ENCODE peak calls at places on chromosomes 12 and 14, in ten cellular contexts. One of them, this sample, is unnamed.

GRCh38 chr14:36667679-36668078 is 6.0 kb downstream of the PAX9 start:
- DNase-seq in choroid plexus epithelial cell: no peak
- DNase-seq in PC-9: no peak
- DNase-seq in foreskin fibroblast: no peak
- DNase-seq in A549: no peak
- DNase-seq in Peyer's patch: no peak
- DNase-seq in HFF-Myc: no peak
- DNase-seq in body of pancreas: no peak
- DNase-seq in mesothelial cell of epicardium: no peak
- DNase-seq in HFFc6: no peak
- DNase-seq in this sample: no peak

GRCh38 chr12:53344824-53345485 is 8.8 kb upstream of the SP7 start:
- DNase-seq in choroid plexus epithelial cell: peak; percentile 81
- DNase-seq in PC-9: no peak
- DNase-seq in foreskin fibroblast: peak; percentile 91
- DNase-seq in A549: peak; percentile 76
- DNase-seq in Peyer's patch: peak; percentile 86
- DNase-seq in HFF-Myc: no peak
- DNase-seq in body of pancreas: peak; percentile 75
- DNase-seq in mesothelial cell of epicardium: peak; percentile 38
- DNase-seq in HFFc6: peak; percentile 37
- DNase-seq in this sample: peak; percentile 61

GRCh38 chr14:76844223-76844622 is 18.0 kb downstream of the LRRC74A start:
- DNase-seq in choroid plexus epithelial cell: peak; percentile 44
- DNase-seq in PC-9: no peak
- DNase-seq in foreskin fibroblast: peak; percentile 24
- DNase-seq in A549: peak; percentile 53
- DNase-seq in Peyer's patch: peak; percentile 55
- DNase-seq in HFF-Myc: peak; percentile 14
- DNase-seq in body of pancreas: peak; percentile 79
- DNase-seq in mesothelial cell of epicardium: no peak
- DNase-seq in HFFc6: no peak
- DNase-seq in this sample: no peak

GRCh38 chr12:94963649-94964048 is 39.8 kb downstream of the NDUFA12 start:
- DNase-seq in choroid plexus epithelial cell: no peak
- DNase-seq in PC-9: no peak
- DNase-seq in foreskin fibroblast: no peak
- DNase-seq in A549: no peak
- DNase-seq in Peyer's patch: no peak
- DNase-seq in HFF-Myc: no peak
- DNase-seq in body of pancreas: no peak
- DNase-seq in mesothelial cell of epicardium: no peak
- DNase-seq in HFFc6: no peak
- DNase-seq in this sample: no peak

GRCh38 chr12:2034633-2035420 is 18.0 kb upstream of the CACNA1C start:
- DNase-seq in choroid plexus epithelial cell: peak; percentile 78
- DNase-seq in PC-9: no peak
- DNase-seq in foreskin fibroblast: peak; percentile 93
- DNase-seq in A549: peak; percentile 83
- DNase-seq in Peyer's patch: peak; percentile 94
- DNase-seq in HFF-Myc: no peak
- DNase-seq in body of pancreas: peak; percentile 90
- DNase-seq in mesothelial cell of epicardium: peak; percentile 88
- DNase-seq in HFFc6: peak; percentile 55
- DNase-seq in this sample: peak; percentile 79

GRCh38 chr12:59660921-59661597 is 65.2 kb downstream of the SLC16A7 start:
- DNase-seq in choroid plexus epithelial cell: no peak
- DNase-seq in PC-9: no peak
- DNase-seq in foreskin fibroblast: no peak
- DNase-seq in A549: no peak
- DNase-seq in Peyer's patch: no peak
- DNase-seq in HFF-Myc: no peak
- DNase-seq in body of pancreas: no peak
- DNase-seq in mesothelial cell of epicardium: no peak
- DNase-seq in HFFc6: no peak
- DNase-seq in this sample: no peak

GRCh38 chr14:24367506-24368214 is at the start of gene NFATC4:
- DNase-seq in choroid plexus epithelial cell: peak; percentile 97
- DNase-seq in PC-9: peak; percentile 66
- DNase-seq in foreskin fibroblast: peak; percentile 97
- DNase-seq in A549: peak; percentile 61
- DNase-seq in Peyer's patch: peak; percentile 85
- DNase-seq in HFF-Myc: peak; percentile 96
- DNase-seq in body of pancreas: peak; percentile 62
- DNase-seq in mesothelial cell of epicardium: peak; percentile 64
- DNase-seq in HFFc6: peak; percentile 87
- DNase-seq in this sample: no peak

GRCh38 chr12:25434493-25434892 is 118.6 kb downstream of the LMNTD1 start:
- DNase-seq in choroid plexus epithelial cell: no peak
- DNase-seq in PC-9: no peak
- DNase-seq in foreskin fibroblast: no peak
- DNase-seq in A549: peak; percentile 16
- DNase-seq in Peyer's patch: no peak
- DNase-seq in HFF-Myc: no peak
- DNase-seq in body of pancreas: no peak
- DNase-seq in mesothelial cell of epicardium: no peak
- DNase-seq in HFFc6: no peak
- DNase-seq in this sample: no peak

GRCh38 chr14:100618763-100619320 is 31.6 kb upstream of the BEGAIN start:
- DNase-seq in choroid plexus epithelial cell: no peak
- DNase-seq in PC-9: no peak
- DNase-seq in foreskin fibroblast: no peak
- DNase-seq in A549: no peak
- DNase-seq in Peyer's patch: peak; percentile 28
- DNase-seq in HFF-Myc: no peak
- DNase-seq in body of pancreas: peak; percentile 12
- DNase-seq in mesothelial cell of epicardium: no peak
- DNase-seq in HFFc6: no peak
- DNase-seq in this sample: no peak

GRCh38 chr14:56135668-56136067 is 17.5 kb downstream of the PELI2 start:
- DNase-seq in choroid plexus epithelial cell: no peak
- DNase-seq in PC-9: no peak
- DNase-seq in foreskin fibroblast: no peak
- DNase-seq in A549: no peak
- DNase-seq in Peyer's patch: no peak
- DNase-seq in HFF-Myc: no peak
- DNase-seq in body of pancreas: no peak
- DNase-seq in mesothelial cell of epicardium: no peak
- DNase-seq in HFFc6: no peak
- DNase-seq in this sample: no peak

DNA sequence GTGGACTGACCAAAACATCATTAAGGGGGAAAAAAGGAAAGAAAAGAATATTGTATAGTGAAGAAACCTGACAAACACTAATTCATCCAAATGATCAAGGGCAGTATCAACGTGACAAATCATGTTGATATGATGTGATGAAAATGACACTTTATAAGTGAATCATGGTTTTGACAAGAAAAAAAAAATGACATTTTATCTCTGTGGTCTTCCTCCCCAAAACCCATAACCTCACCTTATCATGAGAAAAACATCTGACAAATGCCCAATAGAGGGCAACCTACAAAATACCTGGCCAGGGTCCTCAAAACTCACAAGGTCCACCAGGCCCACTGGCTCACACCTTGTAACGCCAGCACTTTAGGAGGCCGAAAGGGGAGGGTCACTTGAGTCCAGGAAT is 13.8 kb downstream of the TMED10 start:
- DNase-seq in choroid plexus epithelial cell: no peak
- DNase-seq in PC-9: no peak
- DNase-seq in foreskin fibroblast: no peak
- DNase-seq in A549: no peak
- DNase-seq in Peyer's patch: no peak
- DNase-seq in HFF-Myc: no peak
- DNase-seq in body of pancreas: no peak
- DNase-seq in mesothelial cell of epicardium: no peak
- DNase-seq in HFFc6: no peak
- DNase-seq in this sample: no peak
- TF ChIP-seq CTCF in choroid plexus epithelial cell: peak; percentile 13
- TF ChIP-seq CTCF in PC-9: peak; percentile 49
- TF ChIP-seq CTCF in foreskin fibroblast: no peak
- TF ChIP-seq CTCF in A549: peak; percentile 10
- TF ChIP-seq CTCF in Peyer's patch: no peak
- TF ChIP-seq CTCF in HFF-Myc: no peak
- TF ChIP-seq CTCF in body of pancreas: no peak
- TF ChIP-seq CTCF in mesothelial cell of epicardium: no peak
- TF ChIP-seq CTCF in HFFc6: peak; percentile 14
- TF ChIP-seq CTCF in this sample: no peak

GRCh38 chr12:56117778-56118687 is at the start of gene ZC3H10:
- DNase-seq in choroid plexus epithelial cell: peak; percentile 100
- DNase-seq in PC-9: peak; percentile 99
- DNase-seq in foreskin fibroblast: peak; percentile 100
- DNase-seq in A549: peak; percentile 100
- DNase-seq in Peyer's patch: peak; percentile 99
- DNase-seq in HFF-Myc: peak; percentile 99
- DNase-seq in body of pancreas: peak; percentile 98
- DNase-seq in mesothelial cell of epicardium: peak; percentile 87
- DNase-seq in HFFc6: peak; percentile 100
- DNase-seq in this sample: peak; percentile 89
- TF ChIP-seq CTCF in choroid plexus epithelial cell: peak; percentile 58
- TF ChIP-seq CTCF in PC-9: peak; percentile 29
- TF ChIP-seq CTCF in foreskin fibroblast: peak; percentile 62
- TF ChIP-seq CTCF in A549: peak; percentile 36
- TF ChIP-seq CTCF in Peyer's patch: peak; percentile 55
- TF ChIP-seq CTCF in HFF-Myc: peak; percentile 47
- TF ChIP-seq CTCF in body of pancreas: peak; percentile 39
- TF ChIP-seq CTCF in mesothelial cell of epicardium: peak; percentile 32
- TF ChIP-seq CTCF in HFFc6: peak; percentile 73
- TF ChIP-seq CTCF in this sample: no peak

GRCh38 chr14:96053236-96053599 is 14.1 kb downstream of the C14orf132 start:
- DNase-seq in choroid plexus epithelial cell: no peak
- DNase-seq in PC-9: no peak
- DNase-seq in foreskin fibroblast: no peak
- DNase-seq in A549: no peak
- DNase-seq in Peyer's patch: no peak
- DNase-seq in HFF-Myc: no peak
- DNase-seq in body of pancreas: no peak
- DNase-seq in mesothelial cell of epicardium: no peak
- DNase-seq in HFFc6: no peak
- DNase-seq in this sample: no peak

GRCh38 chr14:96051231-96051630 is 12.1 kb downstream of the C14orf132 start:
- DNase-seq in choroid plexus epithelial cell: no peak
- DNase-seq in PC-9: no peak
- DNase-seq in foreskin fibroblast: no peak
- DNase-seq in A549: no peak
- DNase-seq in Peyer's patch: no peak
- DNase-seq in HFF-Myc: no peak
- DNase-seq in body of pancreas: no peak
- DNase-seq in mesothelial cell of epicardium: no peak
- DNase-seq in HFFc6: no peak
- DNase-seq in this sample: no peak

GRCh38 chr14:96053600-96054381 is 14.6 kb downstream of the C14orf132 start:
- DNase-seq in choroid plexus epithelial cell: peak; percentile 98
- DNase-seq in PC-9: peak; percentile 38
- DNase-seq in foreskin fibroblast: peak; percentile 97
- DNase-seq in A549: peak; percentile 24
- DNase-seq in Peyer's patch: peak; percentile 62
- DNase-seq in HFF-Myc: peak; percentile 79
- DNase-seq in body of pancreas: no peak
- DNase-seq in mesothelial cell of epicardium: no peak
- DNase-seq in HFFc6: peak; percentile 98
- DNase-seq in this sample: no peak

GRCh38 chr14:96052541-96053105 is 13.5 kb downstream of the C14orf132 start:
- DNase-seq in choroid plexus epithelial cell: no peak
- DNase-seq in PC-9: no peak
- DNase-seq in foreskin fibroblast: peak; percentile 39
- DNase-seq in A549: no peak
- DNase-seq in Peyer's patch: no peak
- DNase-seq in HFF-Myc: no peak
- DNase-seq in body of pancreas: no peak
- DNase-seq in mesothelial cell of epicardium: no peak
- DNase-seq in HFFc6: peak; percentile 47
- DNase-seq in this sample: no peak

DNA sequence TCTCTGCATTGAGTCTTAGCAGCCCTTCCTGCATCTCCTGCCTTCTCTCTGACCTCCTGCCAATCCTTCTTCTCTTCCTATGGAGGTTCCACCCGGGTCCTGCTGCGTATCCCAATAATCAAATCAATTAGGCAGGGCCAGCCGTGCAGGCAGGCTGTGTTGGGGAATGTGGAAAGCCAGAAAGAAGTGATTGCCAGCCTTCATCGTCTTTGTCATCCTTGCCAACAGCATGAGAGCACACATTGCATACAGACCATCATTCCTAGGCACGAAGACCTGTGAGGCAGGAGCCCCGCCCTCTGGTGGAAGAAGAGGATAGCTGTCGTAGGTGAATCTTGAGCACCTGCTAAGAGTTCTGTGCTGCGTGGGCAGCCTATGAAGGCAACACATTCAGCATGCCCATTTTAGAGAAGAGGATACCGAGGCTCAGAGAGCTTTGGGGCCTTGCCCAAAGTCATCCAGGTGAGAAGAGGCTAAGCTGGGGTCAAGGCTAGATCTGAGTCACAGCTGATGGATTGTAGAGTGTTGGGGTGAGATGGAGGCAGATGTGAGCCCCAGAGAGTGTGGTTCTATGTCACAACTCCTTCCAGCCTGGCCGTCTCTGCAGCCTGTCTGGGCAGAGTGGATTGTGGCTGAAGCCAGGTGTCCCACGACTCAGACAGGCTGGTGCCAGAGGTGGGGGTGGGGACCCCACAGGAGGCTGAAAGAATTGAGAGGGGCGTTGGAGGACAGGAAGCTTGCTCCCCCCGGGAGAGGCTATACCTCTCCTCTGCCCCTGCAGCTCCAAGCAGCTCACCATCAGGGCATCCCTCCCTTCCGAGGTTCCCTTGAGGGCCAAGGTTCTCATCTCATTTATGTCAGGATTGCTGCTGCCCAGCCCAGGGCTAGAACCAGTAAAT is 12.7 kb downstream of the C14orf132 start:
- DNase-seq in choroid plexus epithelial cell: no peak
- DNase-seq in PC-9: no peak
- DNase-seq in foreskin fibroblast: no peak
- DNase-seq in A549: peak; percentile 27
- DNase-seq in Peyer's patch: no peak
- DNase-seq in HFF-Myc: no peak
- DNase-seq in body of pancreas: no peak
- DNase-seq in mesothelial cell of epicardium: no peak
- DNase-seq in HFFc6: no peak
- DNase-seq in this sample: no peak
- TF ChIP-seq CTCF in choroid plexus epithelial cell: peak; percentile 29
- TF ChIP-seq CTCF in PC-9: peak; percentile 41
- TF ChIP-seq CTCF in foreskin fibroblast: no peak
- TF ChIP-seq CTCF in A549: peak; percentile 37
- TF ChIP-seq CTCF in Peyer's patch: no peak
- TF ChIP-seq CTCF in HFF-Myc: peak; percentile 23
- TF ChIP-seq CTCF in body of pancreas: no peak
- TF ChIP-seq CTCF in mesothelial cell of epicardium: no peak
- TF ChIP-seq CTCF in HFFc6: peak; percentile 65
- TF ChIP-seq CTCF in this sample: no peak

GRCh38 chr12:169528-170360 is 44.2 kb downstream of the SLC6A12 start:
- DNase-seq in choroid plexus epithelial cell: peak; percentile 55
- DNase-seq in PC-9: no peak
- DNase-seq in foreskin fibroblast: no peak
- DNase-seq in A549: no peak
- DNase-seq in Peyer's patch: no peak
- DNase-seq in HFF-Myc: no peak
- DNase-seq in body of pancreas: no peak
- DNase-seq in mesothelial cell of epicardium: no peak
- DNase-seq in HFFc6: no peak
- DNase-seq in this sample: no peak
- TF ChIP-seq CTCF in choroid plexus epithelial cell: peak; percentile 37
- TF ChIP-seq CTCF in PC-9: no peak
- TF ChIP-seq CTCF in foreskin fibroblast: peak; percentile 2
- TF ChIP-seq CTCF in A549: no peak
- TF ChIP-seq CTCF in Peyer's patch: no peak
- TF ChIP-seq CTCF in HFF-Myc: no peak
- TF ChIP-seq CTCF in body of pancreas: no peak
- TF ChIP-seq CTCF in mesothelial cell of epicardium: no peak
- TF ChIP-seq CTCF in HFFc6: peak; percentile 64
- TF ChIP-seq CTCF in this sample: no peak

This sample was measured in activated B cell treated with CpG ODN at 0.5 μM for 24 hours.